ENCODE peak calls at places on chromosomes 3 and 15, in nine cellular contexts. D, J, M, O, N, F, B, L and X are unnamed samples.

GRCh38 chr3:189165092-189165491 is 6.7 kb upstream of the TPRG1 start:
- DNase-seq in D (no peak), J (no peak), M (no peak), O (no peak), N (no peak), F (no peak), B (no peak), L (no peak), X (no peak)

GRCh38 chr3:105527538-105527937 is 160.8 kb downstream of the ALCAM start:
- DNase-seq in D (no peak), J (no peak), M (no peak), O (no peak), N (no peak), F (no peak), B (no peak), L (no peak), X (no peak)

GRCh38 chr3:183826448-183826847 is 1.1 kb upstream of the MAP6D1 start:
- DNase-seq in D (no peak), J (no peak), M (peak; percentile 46), O (no peak), N (no peak), F (no peak), B (no peak), L (peak; percentile 33), X (no peak)

GRCh38 chr3:64639022-64639421 is 48.8 kb downstream of the ADAMTS9 start:
- DNase-seq in D (no peak), J (no peak), M (no peak), O (no peak), N (no peak), F (no peak), B (no peak), L (peak; percentile 47), X (no peak)

GRCh38 chr3:149657796-149658443 is at the start of gene WWTR1:
- DNase-seq in D (peak; percentile 94), J (peak; percentile 76), M (peak; percentile 24), O (peak; percentile 97), N (peak; percentile 27), F (peak; percentile 99), B (peak; percentile 86), L (peak; percentile 92), X (peak; percentile 83)

GRCh38 chr3:24591661-24592555 is 97.3 kb upstream of the THRB start:
- DNase-seq in D (peak; percentile 90), J (peak; percentile 18), M (no peak), O (peak; percentile 79), N (no peak), F (no peak), B (no peak), L (no peak), X (no peak)

GRCh38 chr3:27521179-27521871 is 37.1 kb upstream of the SLC4A7 start:
- DNase-seq in D (peak; percentile 98), J (peak; percentile 49), M (no peak), O (peak; percentile 90), N (no peak), F (peak; percentile 76), B (no peak), L (no peak), X (no peak)

GRCh38 chr3:71441217-71441924 is 142.2 kb downstream of the FOXP1 start:
- DNase-seq in D (no peak), J (no peak), M (no peak), O (no peak), N (no peak), F (peak; percentile 75), B (no peak), L (no peak), X (no peak)

GRCh38 chr3:117355566-117355965 is 646.0 kb downstream of the TUSC7 start:
- DNase-seq in D (peak; percentile 29), J (no peak), M (peak; percentile 87), O (peak; percentile 0), N (no peak), F (no peak), B (peak; percentile 11), L (peak; percentile 33), X (no peak)

GRCh38 chr3:43582876-43583275 is 38.9 kb downstream of the ANO10 start:
- DNase-seq in D (no peak), J (no peak), M (no peak), O (no peak), N (no peak), F (no peak), B (no peak), L (no peak), X (no peak)

GRCh38 chr3:10553586-10554235 is 48.3 kb upstream of the ATP2B2 start:
- DNase-seq in D (no peak), J (no peak), M (peak; percentile 8), O (no peak), N (no peak), F (peak; percentile 38), B (no peak), L (peak; percentile 85), X (no peak)

GRCh38 chr3:142459929-142460328 is 12.1 kb upstream of the XRN1 start:
- DNase-seq in D (peak; percentile 40), J (no peak), M (no peak), O (no peak), N (no peak), F (no peak), B (no peak), L (no peak), X (no peak)

GRCh38 chr3:73508330-73508954 is 116.3 kb downstream of the PDZRN3 start:
- DNase-seq in D (peak; percentile 76), J (no peak), M (peak; percentile 64), O (peak; percentile 62), N (no peak), F (no peak), B (peak; percentile 51), L (peak; percentile 63), X (peak; percentile 71)

GRCh38 chr15:91989821-91990220 is 136.3 kb downstream of the SLCO3A1 start:
- DNase-seq in D (no peak), J (no peak), M (no peak), O (no peak), N (no peak), F (no peak), B (no peak), L (no peak), X (no peak)

GRCh38 chr3:53412953-53413352 is 65.6 kb upstream of the DCP1A start:
- DNase-seq in D (no peak), J (no peak), M (no peak), O (no peak), N (no peak), F (no peak), B (no peak), L (no peak), X (no peak)

GRCh38 chr3:50373865-50374188 is 14.5 kb upstream of the TMEM115 start:
- DNase-seq in D (no peak), J (no peak), M (no peak), O (no peak), N (no peak), F (no peak), B (no peak), L (no peak), X (no peak)

GRCh38 chr3:116057403-116058006 is 387.8 kb downstream of the LSAMP start:
- DNase-seq in D (no peak), J (no peak), M (no peak), O (no peak), N (no peak), F (no peak), B (no peak), L (no peak), X (no peak)